ENCODE peak calls at places on chromosomes 2 and 18, in nine cellular contexts. U, N, R, Y, V, M, G, K and W are unnamed samples.

GRCh38 chr2:25853038-25853638 is 25.1 kb downstream of the ASXL2 start:
- DNase-seq in Y (no peak), V (no peak), M (no peak), K (no peak), G (no peak), U (no peak), N (no peak), R (no peak), W (no peak)

GRCh38 chr2:182655750-182656149 is 60.3 kb upstream of the DNAJC10 start:
- DNase-seq in N (no peak), K (no peak), V (no peak), G (no peak), Y (no peak), R (no peak), M (no peak), U (no peak), W (no peak)

GRCh38 chr2:239979243-239980023 is 45.7 kb downstream of the NDUFA10 start:
- DNase-seq in Y (peak; percentile 72), N (peak; percentile 27), M (no peak), R (no peak), K (peak; percentile 72), V (no peak), G (no peak), U (no peak), W (peak; percentile 72)

GRCh38 chr18:26034850-26035497 is 55.4 kb downstream of the SS18 start:
- DNase-seq in Y (no peak), M (no peak), N (no peak), V (no peak), R (no peak), G (no peak), U (no peak), K (peak; percentile 16), W (no peak)

GRCh38 chr2:191677091-191677645 is 768 bp upstream of the NABP1 start:
- DNase-seq in V (no peak), R (peak; percentile 28), Y (no peak), M (peak; percentile 59), U (peak; percentile 53), G (peak; percentile 48), K (peak; percentile 27), N (no peak), W (peak; percentile 77)

GRCh38 chr2:10236571-10237391 is 65.9 kb upstream of the HPCAL1 start:
- DNase-seq in M (no peak), R (no peak), N (no peak), U (no peak), Y (no peak), K (no peak), G (no peak), V (no peak), W (no peak)

GRCh38 chr2:88085099-88085498 is 17.5 kb downstream of the SMYD1 start:
- DNase-seq in Y (no peak), R (no peak), G (no peak), M (no peak), V (no peak), N (no peak), U (no peak), K (no peak), W (no peak)

GRCh38 chr2:20213651-20214565 is 11.0 kb downstream of the SDC1 start:
- DNase-seq in U (no peak), N (no peak), M (peak; percentile 93), K (no peak), G (no peak), V (peak; percentile 69), Y (no peak), R (no peak), W (peak; percentile 63)

GRCh38 chr2:168910330-168910729 is 9.2 kb downstream of the G6PC2 start:
- DNase-seq in G (no peak), M (no peak), N (no peak), K (no peak), U (no peak), Y (peak; percentile 21), V (no peak), R (no peak), W (no peak)

GRCh38 chr2:232502901-232503791 is 15.5 kb upstream of the ECEL1 start:
- DNase-seq in Y (peak; percentile 82), N (no peak), K (peak; percentile 65), M (no peak), V (no peak), G (peak; percentile 57), U (peak; percentile 41), R (peak; percentile 45), W (peak; percentile 79)

GRCh38 chr2:180124273-180124881 is 117.3 kb upstream of the CWC22 start:
- DNase-seq in N (no peak), Y (peak; percentile 68), V (no peak), U (no peak), K (peak; percentile 70), R (no peak), G (no peak), M (peak; percentile 58), W (peak; percentile 62)

GRCh38 chr2:216292475-216292874 is 79.8 kb downstream of the MARCHF4 start:
- DNase-seq in Y (no peak), R (no peak), M (no peak), G (no peak), V (no peak), K (no peak), U (no peak), N (no peak), W (no peak)

GRCh38 chr2:67515021-67515420 is 117.9 kb downstream of the ETAA1 start:
- DNase-seq in M (no peak), Y (no peak), N (no peak), G (no peak), R (no peak), U (no peak), K (no peak), V (no peak), W (no peak)

GRCh38 chr18:75207298-75208054 is 1.5 kb downstream of the PTGR3 start:
- DNase-seq in U (no peak), R (no peak), V (no peak), Y (no peak), K (no peak), M (peak; percentile 44), N (no peak), G (peak; percentile 42), W (no peak)

GRCh38 chr2:176110975-176111663 is 4.0 kb downstream of the HOXD11 start:
- DNase-seq in K (peak; percentile 94), R (no peak), G (no peak), M (peak; percentile 50), Y (peak; percentile 88), U (no peak), N (no peak), V (peak; percentile 89), W (peak; percentile 76)

GRCh38 chr18:36130039-36130831 is 536 bp downstream of the ELP2 start:
- DNase-seq in M (no peak), K (no peak), G (no peak), V (no peak), Y (no peak), N (no peak), U (no peak), R (no peak), W (no peak)

GRCh38 chr2:178484245-178485041 is 4.2 kb downstream of the PLEKHA3 start:
- DNase-seq in U (no peak), K (no peak), N (no peak), V (no peak), M (no peak), G (no peak), Y (no peak), R (peak; percentile 71), W (peak; percentile 40)

GRCh38 chr2:44051948-44052347 is 56.2 kb upstream of the LRPPRC start:
- DNase-seq in M (no peak), Y (peak; percentile 75), R (no peak), N (no peak), G (no peak), U (no peak), V (no peak), K (peak; percentile 35), W (no peak)

GRCh38 chr2:101344173-101344572 is 35.7 kb upstream of the RNF149 start:
- DNase-seq in N (no peak), K (no peak), G (no peak), V (no peak), R (no peak), Y (no peak), U (no peak), M (no peak), W (no peak)

GRCh38 chr2:108363900-108364225 is 13.9 kb upstream of the SULT1C4 start:
- DNase-seq in V (no peak), G (no peak), K (no peak), N (no peak), M (no peak), Y (no peak), U (no peak), R (no peak), W (no peak)

GRCh38 chr2:158497486-158497885 is 40.7 kb downstream of the PKP4 start:
- DNase-seq in U (no peak), K (no peak), V (no peak), M (peak; percentile 55), G (no peak), R (no peak), N (no peak), Y (no peak), W (no peak)

GRCh38 chr2:202950592-202950991 is 38.5 kb downstream of the CARF start:
- DNase-seq in Y (no peak), G (no peak), N (no peak), K (no peak), R (no peak), M (no peak), U (no peak), V (no peak), W (no peak)

GRCh38 chr2:38856165-38856564 is 19.6 kb downstream of the DHX57 start:
- DNase-seq in M (no peak), V (no peak), K (no peak), R (no peak), N (no peak), G (no peak), U (no peak), Y (no peak), W (peak; percentile 27)

GRCh38 chr2:64568836-64569235 is 44.7 kb downstream of the AFTPH start:
- DNase-seq in Y (no peak), V (no peak), N (no peak), G (no peak), R (no peak), U (no peak), K (peak; percentile 11), M (peak; percentile 7), W (no peak)

GRCh38 chr2:146776589-146776988 is 1068.2 kb upstream of the ACVR2A start:
- DNase-seq in Y (no peak), U (no peak), K (no peak), N (no peak), R (no peak), M (no peak), V (no peak), G (no peak), W (no peak)

GRCh38 chr2:174083843-174084458 is 118.8 kb upstream of the SP3 start:
- DNase-seq in Y (no peak), R (no peak), U (no peak), G (no peak), N (no peak), V (no peak), M (no peak), K (no peak), W (no peak)

GRCh38 chr2:189203177-189203799 is 23.7 kb upstream of the COL5A2 start:
- DNase-seq in Y (no peak), U (no peak), G (no peak), R (no peak), K (no peak), N (no peak), M (no peak), V (no peak), W (no peak)